ENCODE peak calls at places on chromosomes 11 and 22, in ten cellular contexts. One of them, this sample, is unnamed.

GRCh38 chr11:36748856-36749255 is 150.8 kb upstream of the RAG2 start:
- DNase-seq in left ventricle myocardium inferior: no peak
- DNase-seq in mucosa of descending colon: no peak
- DNase-seq in esophagus squamous epithelium: no peak
- DNase-seq in endodermal cell: no peak
- DNase-seq in right cardiac atrium: no peak
- DNase-seq in HepG2: no peak
- DNase-seq in spleen: no peak
- DNase-seq in naive thymus-derived CD4-positive, alpha-beta T cell: no peak
- DNase-seq in tibial artery: no peak
- DNase-seq in this sample: no peak

GRCh38 chr11:118749429-118749828 is 41.5 kb downstream of the DDX6 start:
- DNase-seq in left ventricle myocardium inferior: no peak
- DNase-seq in mucosa of descending colon: no peak
- DNase-seq in esophagus squamous epithelium: no peak
- DNase-seq in endodermal cell: no peak
- DNase-seq in right cardiac atrium: no peak
- DNase-seq in HepG2: no peak
- DNase-seq in spleen: no peak
- DNase-seq in naive thymus-derived CD4-positive, alpha-beta T cell: no peak
- DNase-seq in tibial artery: no peak
- DNase-seq in this sample: no peak

GRCh38 chr11:130636672-130637463 is 188.4 kb downstream of the ADAMTS15 start:
- DNase-seq in left ventricle myocardium inferior: no peak
- DNase-seq in mucosa of descending colon: no peak
- DNase-seq in esophagus squamous epithelium: no peak
- DNase-seq in endodermal cell: no peak
- DNase-seq in right cardiac atrium: no peak
- DNase-seq in HepG2: peak; percentile 60
- DNase-seq in spleen: no peak
- DNase-seq in naive thymus-derived CD4-positive, alpha-beta T cell: no peak
- DNase-seq in tibial artery: no peak
- DNase-seq in this sample: no peak

GRCh38 chr22:43035250-43035649 is 20.3 kb upstream of the PACSIN2 start:
- DNase-seq in left ventricle myocardium inferior: no peak
- DNase-seq in mucosa of descending colon: no peak
- DNase-seq in esophagus squamous epithelium: no peak
- DNase-seq in endodermal cell: no peak
- DNase-seq in right cardiac atrium: no peak
- DNase-seq in HepG2: no peak
- DNase-seq in spleen: no peak
- DNase-seq in naive thymus-derived CD4-positive, alpha-beta T cell: no peak
- DNase-seq in tibial artery: no peak
- DNase-seq in this sample: no peak

GRCh38 chr11:61945191-61945590 is 5.0 kb upstream of the BEST1 start:
- DNase-seq in left ventricle myocardium inferior: no peak
- DNase-seq in mucosa of descending colon: no peak
- DNase-seq in esophagus squamous epithelium: no peak
- DNase-seq in endodermal cell: no peak
- DNase-seq in right cardiac atrium: no peak
- DNase-seq in HepG2: no peak
- DNase-seq in spleen: no peak
- DNase-seq in naive thymus-derived CD4-positive, alpha-beta T cell: no peak
- DNase-seq in tibial artery: no peak
- DNase-seq in this sample: no peak

GRCh38 chr22:35312198-35313059 is 12.7 kb downstream of the TOM1 start:
- DNase-seq in left ventricle myocardium inferior: no peak
- DNase-seq in mucosa of descending colon: no peak
- DNase-seq in esophagus squamous epithelium: no peak
- DNase-seq in endodermal cell: no peak
- DNase-seq in right cardiac atrium: no peak
- DNase-seq in HepG2: peak; percentile 90
- DNase-seq in spleen: peak; percentile 30
- DNase-seq in naive thymus-derived CD4-positive, alpha-beta T cell: no peak
- DNase-seq in tibial artery: peak; percentile 53
- DNase-seq in this sample: peak; percentile 52

GRCh38 chr11:16985297-16985696 is 28.9 kb downstream of the PLEKHA7 start:
- DNase-seq in left ventricle myocardium inferior: no peak
- DNase-seq in mucosa of descending colon: peak; percentile 62
- DNase-seq in esophagus squamous epithelium: no peak
- DNase-seq in endodermal cell: no peak
- DNase-seq in right cardiac atrium: no peak
- DNase-seq in HepG2: peak; percentile 74
- DNase-seq in spleen: no peak
- DNase-seq in naive thymus-derived CD4-positive, alpha-beta T cell: no peak
- DNase-seq in tibial artery: no peak
- DNase-seq in this sample: no peak

GRCh38 chr11:100670140-100670539 is 16.9 kb upstream of the ARHGAP42 start:
- DNase-seq in left ventricle myocardium inferior: no peak
- DNase-seq in mucosa of descending colon: no peak
- DNase-seq in esophagus squamous epithelium: no peak
- DNase-seq in endodermal cell: peak; percentile 57
- DNase-seq in right cardiac atrium: no peak
- DNase-seq in HepG2: no peak
- DNase-seq in spleen: no peak
- DNase-seq in naive thymus-derived CD4-positive, alpha-beta T cell: no peak
- DNase-seq in tibial artery: no peak
- DNase-seq in this sample: no peak

GRCh38 chr11:113475160-113475761 is at the start of gene DRD2:
- DNase-seq in left ventricle myocardium inferior: no peak
- DNase-seq in mucosa of descending colon: no peak
- DNase-seq in esophagus squamous epithelium: no peak
- DNase-seq in endodermal cell: peak; percentile 80
- DNase-seq in right cardiac atrium: peak; percentile 38
- DNase-seq in HepG2: no peak
- DNase-seq in spleen: no peak
- DNase-seq in naive thymus-derived CD4-positive, alpha-beta T cell: no peak
- DNase-seq in tibial artery: no peak
- DNase-seq in this sample: no peak

GRCh38 chr22:37918149-37918548 is 12.1 kb downstream of the MICALL1 start:
- DNase-seq in left ventricle myocardium inferior: no peak
- DNase-seq in mucosa of descending colon: no peak
- DNase-seq in esophagus squamous epithelium: no peak
- DNase-seq in endodermal cell: no peak
- DNase-seq in right cardiac atrium: no peak
- DNase-seq in HepG2: no peak
- DNase-seq in spleen: no peak
- DNase-seq in naive thymus-derived CD4-positive, alpha-beta T cell: no peak
- DNase-seq in tibial artery: no peak
- DNase-seq in this sample: no peak

GRCh38 chr11:34192481-34193401 is 87.3 kb downstream of the NAT10 start:
- DNase-seq in left ventricle myocardium inferior: peak; percentile 62
- DNase-seq in mucosa of descending colon: no peak
- DNase-seq in esophagus squamous epithelium: no peak
- DNase-seq in endodermal cell: no peak
- DNase-seq in right cardiac atrium: peak; percentile 94
- DNase-seq in HepG2: no peak
- DNase-seq in spleen: no peak
- DNase-seq in naive thymus-derived CD4-positive, alpha-beta T cell: no peak
- DNase-seq in tibial artery: peak; percentile 87
- DNase-seq in this sample: peak; percentile 91

GRCh38 chr11:88414385-88414861 is 76.9 kb upstream of the CTSC start:
- DNase-seq in left ventricle myocardium inferior: no peak
- DNase-seq in mucosa of descending colon: no peak
- DNase-seq in esophagus squamous epithelium: no peak
- DNase-seq in endodermal cell: no peak
- DNase-seq in right cardiac atrium: peak; percentile 36
- DNase-seq in HepG2: no peak
- DNase-seq in spleen: no peak
- DNase-seq in naive thymus-derived CD4-positive, alpha-beta T cell: no peak
- DNase-seq in tibial artery: no peak
- DNase-seq in this sample: peak; percentile 64

GRCh38 chr22:28989484-28989883 is 72.1 kb downstream of the C22orf31 start:
- DNase-seq in left ventricle myocardium inferior: no peak
- DNase-seq in mucosa of descending colon: no peak
- DNase-seq in esophagus squamous epithelium: no peak
- DNase-seq in endodermal cell: no peak
- DNase-seq in right cardiac atrium: peak; percentile 64
- DNase-seq in HepG2: no peak
- DNase-seq in spleen: no peak
- DNase-seq in naive thymus-derived CD4-positive, alpha-beta T cell: no peak
- DNase-seq in tibial artery: no peak
- DNase-seq in this sample: no peak

GRCh38 chr11:104653011-104653806 is 245.1 kb downstream of the CASP12 start:
- DNase-seq in left ventricle myocardium inferior: no peak
- DNase-seq in mucosa of descending colon: no peak
- DNase-seq in esophagus squamous epithelium: no peak
- DNase-seq in endodermal cell: no peak
- DNase-seq in right cardiac atrium: no peak
- DNase-seq in HepG2: no peak
- DNase-seq in spleen: no peak
- DNase-seq in naive thymus-derived CD4-positive, alpha-beta T cell: no peak
- DNase-seq in tibial artery: no peak
- DNase-seq in this sample: no peak

GRCh38 chr11:119338946-119339580 is 1.6 kb downstream of the C1QTNF5 start:
- DNase-seq in left ventricle myocardium inferior: no peak
- DNase-seq in mucosa of descending colon: no peak
- DNase-seq in esophagus squamous epithelium: no peak
- DNase-seq in endodermal cell: peak; percentile 63
- DNase-seq in right cardiac atrium: peak; percentile 69
- DNase-seq in HepG2: no peak
- DNase-seq in spleen: peak; percentile 64
- DNase-seq in naive thymus-derived CD4-positive, alpha-beta T cell: no peak
- DNase-seq in tibial artery: peak; percentile 76
- DNase-seq in this sample: peak; percentile 51

GRCh38 chr11:44658451-44658850 is 68.3 kb upstream of the TSPAN18 start:
- DNase-seq in left ventricle myocardium inferior: no peak
- DNase-seq in mucosa of descending colon: no peak
- DNase-seq in esophagus squamous epithelium: no peak
- DNase-seq in endodermal cell: peak; percentile 76
- DNase-seq in right cardiac atrium: no peak
- DNase-seq in HepG2: no peak
- DNase-seq in spleen: no peak
- DNase-seq in naive thymus-derived CD4-positive, alpha-beta T cell: no peak
- DNase-seq in tibial artery: no peak
- DNase-seq in this sample: no peak

GRCh38 chr11:103940542-103940941 is 95.9 kb upstream of the DDI1 start:
- DNase-seq in left ventricle myocardium inferior: no peak
- DNase-seq in mucosa of descending colon: no peak
- DNase-seq in esophagus squamous epithelium: no peak
- DNase-seq in endodermal cell: no peak
- DNase-seq in right cardiac atrium: no peak
- DNase-seq in HepG2: no peak
- DNase-seq in spleen: no peak
- DNase-seq in naive thymus-derived CD4-positive, alpha-beta T cell: no peak
- DNase-seq in tibial artery: no peak
- DNase-seq in this sample: no peak

GRCh38 chr11:116990061-116990473 is 108.2 kb downstream of the SIK3 start:
- DNase-seq in left ventricle myocardium inferior: no peak
- DNase-seq in mucosa of descending colon: no peak
- DNase-seq in esophagus squamous epithelium: no peak
- DNase-seq in endodermal cell: no peak
- DNase-seq in right cardiac atrium: no peak
- DNase-seq in HepG2: peak; percentile 90
- DNase-seq in spleen: no peak
- DNase-seq in naive thymus-derived CD4-positive, alpha-beta T cell: no peak
- DNase-seq in tibial artery: no peak
- DNase-seq in this sample: no peak
- H3K4me1 ChIP-seq in left ventricle myocardium inferior: peaks cover 67% of the 10 kb centered on the region
- H3K4me1 ChIP-seq in mucosa of descending colon: peaks cover 12% of the 10 kb centered on the region
- H3K4me1 ChIP-seq in esophagus squamous epithelium: peaks cover 7% of the 10 kb centered on the region
- H3K4me1 ChIP-seq in endodermal cell: peaks cover 13% of the 10 kb centered on the region
- H3K4me1 ChIP-seq in right cardiac atrium: peaks cover 3% of the 10 kb centered on the region
- H3K4me1 ChIP-seq in HepG2: peaks cover 56% of the 10 kb centered on the region
- H3K4me1 ChIP-seq in spleen: peaks cover 61% of the 10 kb centered on the region
- H3K4me1 ChIP-seq in naive thymus-derived CD4-positive, alpha-beta T cell: peaks cover 9% of the 10 kb centered on the region
- H3K4me1 ChIP-seq in tibial artery: peaks cover 59% of the 10 kb centered on the region
- H3K4me1 ChIP-seq in this sample: peaks cover 3% of the 10 kb centered on the region

DNA sequence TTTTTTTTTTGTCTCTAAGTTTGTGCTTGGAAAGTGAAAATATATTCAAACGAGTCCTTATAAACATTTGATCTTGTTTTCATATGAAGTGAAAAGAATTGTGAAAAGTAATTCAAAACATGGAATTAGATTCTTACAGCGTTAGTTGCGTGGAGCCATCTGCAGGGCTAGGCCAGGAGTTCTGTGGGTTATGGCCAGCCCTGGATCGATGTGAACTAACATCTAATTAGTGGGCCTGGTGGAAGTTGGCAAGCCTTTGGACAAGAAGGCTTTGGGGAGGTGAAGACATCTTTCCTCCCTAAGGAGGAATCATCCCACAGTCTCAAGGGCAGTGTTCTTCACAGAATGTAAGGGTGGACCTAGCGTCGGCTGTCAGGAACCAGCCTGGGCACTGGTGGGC is 37.3 kb downstream of the PARVA start:
- DNase-seq in left ventricle myocardium inferior: no peak
- DNase-seq in mucosa of descending colon: no peak
- DNase-seq in esophagus squamous epithelium: no peak
- DNase-seq in endodermal cell: no peak
- DNase-seq in right cardiac atrium: no peak
- DNase-seq in HepG2: no peak
- DNase-seq in spleen: no peak
- DNase-seq in naive thymus-derived CD4-positive, alpha-beta T cell: no peak
- DNase-seq in tibial artery: no peak
- DNase-seq in this sample: no peak
- H3K4me1 ChIP-seq in left ventricle myocardium inferior: peaks cover 77% of the 10 kb centered on the region
- H3K4me1 ChIP-seq in mucosa of descending colon: peaks cover 5% of the 10 kb centered on the region
- H3K4me1 ChIP-seq in esophagus squamous epithelium: peaks cover 5% of the 10 kb centered on the region
- H3K4me1 ChIP-seq in endodermal cell: peaks cover 5% of the 10 kb centered on the region
- H3K4me1 ChIP-seq in right cardiac atrium: peaks cover 23% of the 10 kb centered on the region
- H3K4me1 ChIP-seq in HepG2: no peaks in the 10 kb centered on the region
- H3K4me1 ChIP-seq in spleen: no peaks in the 10 kb centered on the region
- H3K4me1 ChIP-seq in naive thymus-derived CD4-positive, alpha-beta T cell: no peaks in the 10 kb centered on the region
- H3K4me1 ChIP-seq in tibial artery: peaks cover 72% of the 10 kb centered on the region
- H3K4me1 ChIP-seq in this sample: peaks cover 8% of the 10 kb centered on the region

DNA sequence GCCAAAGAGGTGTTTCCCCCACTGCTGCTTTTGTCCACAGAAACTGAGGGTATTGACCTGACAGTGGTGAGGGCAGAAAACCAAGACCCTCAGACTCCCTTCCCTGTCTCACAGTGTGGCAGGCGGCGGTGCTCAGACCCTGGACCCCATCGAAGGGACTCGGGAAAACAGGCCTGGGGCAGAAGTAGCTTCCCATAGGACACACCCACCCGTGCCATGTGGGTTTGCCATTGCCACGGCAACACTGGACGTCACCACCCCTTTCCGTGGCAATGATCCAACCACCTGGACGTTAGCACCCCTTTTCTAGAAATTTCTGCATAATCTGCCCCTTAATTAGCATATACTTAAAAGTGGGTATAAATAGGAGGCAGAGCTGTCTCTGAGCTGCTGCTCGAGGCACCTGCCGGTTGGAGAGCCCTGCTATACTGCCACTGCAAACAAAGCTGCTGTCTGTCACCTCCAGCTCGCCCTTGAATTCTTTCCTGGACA is 10.6 kb downstream of the MLC1 start:
- DNase-seq in left ventricle myocardium inferior: no peak
- DNase-seq in mucosa of descending colon: peak; percentile 59
- DNase-seq in esophagus squamous epithelium: no peak
- DNase-seq in endodermal cell: peak; percentile 83
- DNase-seq in right cardiac atrium: no peak
- DNase-seq in HepG2: no peak
- DNase-seq in spleen: no peak
- DNase-seq in naive thymus-derived CD4-positive, alpha-beta T cell: no peak
- DNase-seq in tibial artery: no peak
- DNase-seq in this sample: peak; percentile 62
- H3K4me1 ChIP-seq in left ventricle myocardium inferior: no peaks in the 10 kb centered on the region
- H3K4me1 ChIP-seq in mucosa of descending colon: peaks cover 4% of the 10 kb centered on the region
- H3K4me1 ChIP-seq in esophagus squamous epithelium: no peaks in the 10 kb centered on the region
- H3K4me1 ChIP-seq in endodermal cell: peaks cover 5% of the 10 kb centered on the region
- H3K4me1 ChIP-seq in right cardiac atrium: no peaks in the 10 kb centered on the region
- H3K4me1 ChIP-seq in HepG2: peaks cover 9% of the 10 kb centered on the region
- H3K4me1 ChIP-seq in spleen: no peaks in the 10 kb centered on the region
- H3K4me1 ChIP-seq in naive thymus-derived CD4-positive, alpha-beta T cell: no peaks in the 10 kb centered on the region
- H3K4me1 ChIP-seq in tibial artery: no peaks in the 10 kb centered on the region
- H3K4me1 ChIP-seq in this sample: no peaks in the 10 kb centered on the region

GRCh38 chr11:331332-332060 is 10.8 kb upstream of the IFITM3 start:
- DNase-seq in left ventricle myocardium inferior: no peak
- DNase-seq in mucosa of descending colon: peak; percentile 21
- DNase-seq in esophagus squamous epithelium: no peak
- DNase-seq in endodermal cell: peak; percentile 34
- DNase-seq in right cardiac atrium: peak; percentile 35
- DNase-seq in HepG2: no peak
- DNase-seq in spleen: peak; percentile 77
- DNase-seq in naive thymus-derived CD4-positive, alpha-beta T cell: no peak
- DNase-seq in tibial artery: peak; percentile 49
- DNase-seq in this sample: no peak
- H3K4me1 ChIP-seq in left ventricle myocardium inferior: peaks cover 35% of the 10 kb centered on the region
- H3K4me1 ChIP-seq in mucosa of descending colon: peaks cover 10% of the 10 kb centered on the region
- H3K4me1 ChIP-seq in esophagus squamous epithelium: peaks cover 11% of the 10 kb centered on the region
- H3K4me1 ChIP-seq in endodermal cell: peaks cover 4% of the 10 kb centered on the region
- H3K4me1 ChIP-seq in right cardiac atrium: peaks cover under 1% of the 10 kb centered on the region
- H3K4me1 ChIP-seq in HepG2: peaks cover 60% of the 10 kb centered on the region
- H3K4me1 ChIP-seq in spleen: peaks cover 62% of the 10 kb centered on the region
- H3K4me1 ChIP-seq in naive thymus-derived CD4-positive, alpha-beta T cell: peaks cover 30% of the 10 kb centered on the region
- H3K4me1 ChIP-seq in tibial artery: peaks cover 13% of the 10 kb centered on the region
- H3K4me1 ChIP-seq in this sample: no peaks in the 10 kb centered on the region